ENCODE peak calls at places on chromosomes 3 and 15, in ten cellular contexts. N is fibroblast of lung, D is transverse colon, M is fibroblast of pulmonary artery, C is neural crest cell, U is NB4, O is brain microvascular endothelial cell, P is endodermal cell, I is heart left ventricle, X is suprapubic skin. W is an unnamed sample.

GRCh38 chr15:61367953-61368352 is 138.9 kb upstream of the RORA start:
- DNase-seq in I (no peak), P (peak), O (no peak), N (no peak), U (no peak), C (no peak), M (no peak), D (no peak), X (no peak), W (no peak)

GRCh38 chr3:196055683-196056270 is 26.1 kb downstream of the TFRC start:
- DNase-seq in C (no peak), N (peak), D (no peak), I (peak), U (peak), O (no peak), M (peak), X (no peak), P (no peak), W (no peak)

GRCh38 chr15:51380999-51381806 is 39.7 kb downstream of the GLDN start:
- DNase-seq in U (peak), C (peak), D (peak), I (peak), M (peak), O (peak), X (peak), P (peak), N (peak), W (no peak)

GRCh38 chr3:161999846-162000245 is 503.2 kb downstream of the OTOL1 start:
- DNase-seq in D (no peak), P (no peak), N (no peak), I (no peak), M (no peak), C (no peak), O (no peak), U (no peak), X (no peak), W (no peak)

GRCh38 chr15:83379574-83379973 is 67.6 kb upstream of the SH3GL3 start:
- DNase-seq in C (no peak), D (no peak), M (no peak), P (peak), U (no peak), O (no peak), I (no peak), X (no peak), N (no peak), W (no peak)

GRCh38 chr3:37726445-37727000 is 135.2 kb upstream of the CTDSPL start:
- DNase-seq in C (no peak), I (no peak), P (no peak), N (no peak), X (no peak), M (no peak), U (no peak), D (no peak), O (no peak), W (no peak)

GRCh38 chr15:39202641-39203040 is 378.2 kb upstream of the THBS1 start:
- DNase-seq in P (no peak), O (no peak), U (no peak), C (no peak), X (no peak), D (no peak), I (no peak), M (peak), N (peak), W (no peak)

GRCh38 chr3:47758261-47759025 is 23.2 kb downstream of the SMARCC1 start:
- DNase-seq in O (no peak), I (no peak), U (no peak), D (no peak), M (no peak), X (no peak), N (no peak), C (no peak), P (peak), W (no peak)

GRCh38 chr3:133934996-133935842 is 39.5 kb upstream of the RAB6B start:
- DNase-seq in I (no peak), X (peak), P (peak), C (no peak), M (no peak), N (no peak), D (no peak), O (no peak), U (no peak), W (peak)

GRCh38 chr3:47204875-47205274 is 41.0 kb upstream of the SETD2 start:
- DNase-seq in M (no peak), X (no peak), U (no peak), I (no peak), C (no peak), O (no peak), D (no peak), P (no peak), N (no peak), W (no peak)

GRCh38 chr3:39750677-39751076 is 58.7 kb upstream of the MYRIP start:
- DNase-seq in P (peak), X (no peak), C (no peak), D (no peak), N (no peak), M (no peak), O (no peak), U (no peak), I (no peak), W (no peak)

GRCh38 chr3:31710123-31710841 is 177.6 kb downstream of the STT3B start:
- DNase-seq in C (no peak), U (no peak), X (no peak), I (no peak), N (no peak), D (no peak), P (no peak), O (peak), M (peak), W (no peak)

GRCh38 chr3:130340766-130341165 is 4.7 kb upstream of the COL6A5 start:
- DNase-seq in O (no peak), U (no peak), P (no peak), C (no peak), X (no peak), D (no peak), M (no peak), I (no peak), N (peak), W (no peak)

GRCh38 chr3:136783708-136784191 is 31.6 kb upstream of the STAG1 start:
- DNase-seq in N (peak), U (no peak), O (no peak), C (no peak), P (no peak), M (no peak), I (no peak), D (no peak), X (no peak), W (no peak)

GRCh38 chr3:194632211-194632982 is 822 bp downstream of the TMEM44 start:
- DNase-seq in X (no peak), I (peak), U (no peak), N (peak), D (peak), C (no peak), M (peak), O (peak), P (no peak), W (no peak)

GRCh38 chr3:82423485-82423884 is 662.0 kb upstream of the GBE1 start:
- DNase-seq in I (no peak), U (no peak), P (peak), C (no peak), N (no peak), M (no peak), O (no peak), X (no peak), D (no peak), W (no peak)

GRCh38 chr3:21697707-21698106 is 53.3 kb downstream of the ZNF385D start:
- DNase-seq in P (no peak), M (no peak), O (no peak), C (no peak), X (no peak), N (no peak), U (no peak), I (no peak), D (no peak), W (no peak)

GRCh38 chr3:113741086-113741485 is 5.0 kb downstream of the NAA50 start:
- DNase-seq in P (no peak), D (no peak), O (no peak), U (no peak), I (no peak), M (no peak), X (no peak), C (no peak), N (no peak), W (no peak)

DNA sequence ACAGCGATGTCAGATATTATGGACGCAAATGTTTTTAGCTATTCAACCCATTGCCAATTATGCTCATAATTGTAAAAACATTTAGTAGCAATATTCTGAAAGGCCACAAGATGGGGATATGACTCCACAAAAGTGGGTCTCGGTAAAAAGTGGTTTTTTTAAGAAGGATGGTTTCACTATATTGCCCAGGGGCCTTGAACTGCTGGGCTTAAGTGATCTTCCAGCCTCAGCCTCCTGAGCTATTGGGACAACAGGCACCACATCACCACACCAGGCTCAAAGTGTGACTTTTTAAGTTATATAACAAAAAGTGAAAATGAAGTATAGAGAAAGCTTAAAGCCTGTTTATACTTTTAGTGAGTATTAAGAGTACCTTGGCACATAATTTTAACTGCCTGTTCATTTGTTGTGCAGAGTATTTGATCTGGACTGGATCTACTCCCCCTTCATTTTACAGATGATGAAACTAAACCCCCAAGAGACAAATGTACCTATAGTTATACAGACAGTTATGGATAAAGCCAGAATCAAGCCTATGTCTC is 9.4 kb downstream of the NAA50 start:
- DNase-seq in O (peak), D (no peak), M (peak), C (peak), P (peak), X (no peak), N (peak), U (peak), I (no peak), W (no peak)
- TF ChIP-seq CTCF in O (peak), D (peak), M (peak), C (peak), P (peak), X (peak), N (peak), U (peak), I (peak), W (peak)

GRCh38 chr15:49875392-49875791 is 243.6 kb downstream of the ATP8B4 start:
- DNase-seq in O (no peak), X (no peak), P (no peak), D (no peak), M (no peak), U (no peak), I (no peak), N (no peak), C (no peak), W (no peak)
- TF ChIP-seq CTCF in O (peak), X (no peak), P (peak), D (no peak), M (no peak), U (no peak), I (no peak), N (no peak), C (peak), W (no peak)

DNA sequence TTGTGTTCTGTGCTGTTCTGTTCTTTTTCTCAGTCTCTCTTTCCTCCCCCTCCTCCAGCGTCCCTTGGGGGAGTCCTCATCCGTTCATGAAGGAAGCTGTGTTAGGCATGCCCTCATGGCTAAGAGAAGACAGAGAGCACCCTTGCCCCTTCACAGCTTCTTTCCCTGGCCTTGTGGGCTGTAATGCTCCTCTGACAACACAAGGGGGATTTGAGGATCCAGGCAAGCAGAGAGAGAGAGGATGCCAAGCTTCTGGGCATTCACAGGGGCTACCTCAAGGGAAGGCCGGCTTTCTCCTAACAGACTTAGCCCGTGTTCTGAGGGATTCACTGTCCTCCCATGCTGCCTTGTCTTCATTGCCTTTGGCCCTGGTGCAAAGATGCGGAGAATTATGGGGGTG is 389.5 kb downstream of the LRTM1 start:
- DNase-seq in M (no peak), O (no peak), I (no peak), P (peak), U (peak), X (no peak), D (no peak), C (no peak), N (no peak), W (peak)
- TF ChIP-seq CTCF in M (no peak), O (no peak), I (no peak), P (peak), U (no peak), X (no peak), D (no peak), C (no peak), N (no peak), W (no peak)

DNA sequence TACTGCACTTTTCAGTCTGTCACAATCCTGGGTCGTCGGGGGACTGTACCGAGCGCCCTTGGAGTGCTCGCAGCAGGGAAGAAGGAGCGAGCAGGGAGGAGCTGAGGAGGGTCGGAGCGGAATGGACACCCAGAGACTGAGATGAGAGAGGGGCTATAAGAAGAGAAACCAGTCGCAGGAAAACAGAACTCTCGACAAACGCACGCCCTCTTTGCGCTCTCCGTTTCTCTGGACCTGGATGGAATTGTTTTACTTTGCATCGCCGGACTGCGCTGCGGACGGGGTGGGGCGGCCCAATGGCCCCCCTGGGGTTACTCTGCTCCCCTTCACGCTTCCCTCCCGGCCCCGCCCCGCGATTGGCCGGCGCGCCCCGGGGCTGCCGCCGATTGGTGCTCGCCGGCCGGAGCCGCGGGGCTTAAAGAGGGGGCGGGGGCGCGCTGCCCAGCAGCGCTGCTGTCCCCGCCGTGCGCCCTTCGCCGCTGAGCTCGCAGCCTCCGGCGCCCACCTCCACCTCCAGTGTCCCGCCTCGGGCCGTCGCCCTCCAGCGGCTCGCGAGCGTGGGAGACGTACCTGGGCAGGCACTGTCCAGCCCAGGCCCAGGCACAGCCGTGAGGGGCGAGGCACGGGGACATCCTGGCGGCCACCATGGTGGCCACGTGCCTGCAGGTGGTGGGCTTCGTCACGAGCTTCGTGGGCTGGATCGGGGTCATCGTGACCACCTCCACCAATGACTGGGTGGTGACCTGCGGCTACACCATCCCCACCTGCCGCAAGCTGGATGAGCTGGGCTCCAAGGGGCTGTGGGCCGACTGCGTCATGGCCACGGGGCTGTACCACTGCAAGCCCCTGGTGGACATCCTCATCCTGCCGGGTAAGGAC is at the start of gene CLDN11:
- DNase-seq in O (no peak), N (peak), D (no peak), X (peak), U (no peak), P (peak), I (peak), M (no peak), C (no peak), W (no peak)
- TF ChIP-seq CTCF in O (peak), N (no peak), D (no peak), X (no peak), U (no peak), P (peak), I (no peak), M (no peak), C (no peak), W (no peak)

DNA sequence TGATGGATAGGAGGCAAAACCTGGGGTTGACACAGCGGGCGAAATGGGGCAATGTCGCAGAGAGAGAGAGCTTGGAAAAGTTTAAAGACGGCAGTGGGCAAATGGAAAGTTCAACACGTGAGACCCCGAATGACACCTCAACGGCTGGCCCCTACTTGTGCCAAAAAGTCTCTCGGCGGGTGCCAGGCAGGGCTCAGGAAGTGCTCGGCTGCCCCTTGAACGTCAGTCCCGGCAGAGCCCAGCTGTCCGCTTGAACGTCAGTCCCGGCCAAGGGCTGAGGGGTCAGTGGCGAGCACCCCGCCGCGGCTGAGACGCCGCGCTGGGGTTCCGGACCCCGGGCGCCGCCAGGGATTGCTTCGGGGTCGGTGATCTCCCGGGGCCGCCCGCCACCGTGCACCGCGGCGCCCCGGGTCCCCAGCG is 638 bp downstream of the EOGT start:
- DNase-seq in X (peak), C (peak), D (peak), I (peak), U (peak), M (peak), O (peak), N (peak), P (peak), W (no peak)
- TF ChIP-seq CTCF in X (no peak), C (no peak), D (no peak), I (no peak), U (no peak), M (no peak), O (peak), N (no peak), P (no peak), W (no peak)

DNA sequence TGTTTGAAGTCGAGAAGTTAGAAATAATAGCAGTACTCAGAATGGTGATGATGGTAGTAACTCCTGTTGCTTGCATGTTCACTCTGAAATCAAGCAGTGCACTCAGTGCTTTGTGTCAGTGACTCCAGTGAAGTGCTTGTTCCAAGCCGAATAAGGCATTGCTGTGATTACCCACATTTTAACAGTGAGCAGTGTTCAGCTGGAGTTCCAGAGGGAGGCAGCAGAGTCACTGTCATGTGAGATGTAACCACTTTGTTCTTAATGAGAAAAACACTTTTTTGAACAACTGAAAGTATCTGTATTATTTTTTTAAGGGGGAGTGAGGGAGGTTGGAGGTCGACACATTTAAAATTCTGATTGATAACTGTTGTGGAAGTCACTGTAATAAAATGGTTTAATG is 3.7 kb downstream of the MDFIC2 start:
- DNase-seq in M (peak), P (peak), C (no peak), U (peak), D (no peak), N (peak), I (no peak), O (peak), X (no peak), W (no peak)
- TF ChIP-seq CTCF in M (no peak), P (peak), C (peak), U (no peak), D (no peak), N (peak), I (no peak), O (peak), X (no peak), W (peak)

GRCh38 chr3:184040010-184040409 is 8.5 kb downstream of the HTR3D start:
- DNase-seq in X (no peak), C (no peak), P (peak), U (peak), O (peak), D (no peak), N (peak), I (no peak), M (peak), W (no peak)
- TF ChIP-seq CTCF in X (no peak), C (peak), P (peak), U (peak), O (peak), D (peak), N (peak), I (peak), M (peak), W (peak)